ENCODE peak calls at places on chromosomes 5 and 9, in four cellular contexts. D, I, A and K are unnamed samples.

GRCh38 chr5:69451941-69452652 is 37.2 kb downstream of the MARVELD2 start:
- DNase-seq in I (no peak), A (no peak), D (no peak), K (no peak)

GRCh38 chr9:136296434-136297015 is 7.4 kb downstream of the CCDC187 start:
- DNase-seq in A (no peak), D (no peak), I (no peak), K (no peak)

GRCh38 chr5:81363093-81363886 is 30.6 kb downstream of the ACOT12 start:
- DNase-seq in I (no peak), A (no peak), D (peak; percentile 37), K (no peak)

GRCh38 chr5:122775713-122776084 is 819 bp downstream of the SNX2 start:
- DNase-seq in D (no peak), A (no peak), I (no peak), K (no peak)

GRCh38 chr5:12343543-12343942 is 439.3 kb upstream of the CTNND2 start:
- DNase-seq in D (no peak), A (no peak), I (peak; percentile 85), K (no peak)

GRCh38 chr5:179536676-179537075 is 13.7 kb upstream of the RUFY1 start:
- DNase-seq in I (no peak), A (no peak), D (no peak), K (no peak)

GRCh38 chr5:72366324-72366976 is 46.3 kb downstream of the PTCD2 start:
- DNase-seq in A (peak; percentile 85), D (no peak), I (peak; percentile 72), K (no peak)

GRCh38 chr5:132207783-132208182 is 19.9 kb downstream of the P4HA2 start:
- DNase-seq in A (peak; percentile 18), D (no peak), I (peak; percentile 82), K (no peak)

GRCh38 chr9:71349218-71349617 is 227.8 kb upstream of the TRPM3 start:
- DNase-seq in A (no peak), I (no peak), D (no peak), K (no peak)

GRCh38 chr5:35634326-35634725 is 16.7 kb downstream of the SPEF2 start:
- DNase-seq in A (no peak), I (no peak), D (no peak), K (no peak)

GRCh38 chr9:5626727-5627634 is 1.9 kb upstream of the RIC1 start:
- DNase-seq in D (no peak), I (peak; percentile 27), A (peak; percentile 26), K (peak; percentile 35)

GRCh38 chr5:55773057-55773456 is 35.2 kb downstream of the DDX4 start:
- DNase-seq in I (no peak), A (no peak), D (no peak), K (no peak)

GRCh38 chr5:79011219-79011836 is 26.2 kb upstream of the ARSB start:
- DNase-seq in A (peak; percentile 6), D (no peak), I (no peak), K (no peak)

GRCh38 chr9:92035687-92036410 is 79.4 kb downstream of the SPTLC1 start:
- DNase-seq in I (no peak), A (no peak), D (no peak), K (no peak)

GRCh38 chr5:114362977-114363721 is 1.3 kb downstream of the KCNN2 start:
- DNase-seq in D (no peak), I (no peak), A (peak; percentile 43), K (no peak)

GRCh38 chr5:147822686-147823491 is 8.6 kb downstream of the SPINK1 start:
- DNase-seq in I (peak; percentile 50), D (no peak), A (peak; percentile 71), K (no peak)

GRCh38 chr9:121675969-121676822 is 24.8 kb downstream of the DAB2IP start:
- DNase-seq in A (no peak), D (no peak), I (no peak), K (no peak)

GRCh38 chr9:25017779-25018178 is 472.1 kb upstream of the IZUMO3 start:
- DNase-seq in D (no peak), I (no peak), A (no peak), K (no peak)

GRCh38 chr9:38629511-38629910 is 9.1 kb upstream of the ANKRD18A start:
- DNase-seq in D (no peak), I (no peak), A (no peak), K (no peak)

GRCh38 chr9:124771867-124772621 is 933 bp upstream of the NR6A1 start:
- DNase-seq in D (no peak), A (peak; percentile 91), I (peak; percentile 89), K (no peak)

GRCh38 chr5:61731267-61731945 is 399.3 kb downstream of the ZSWIM6 start:
- DNase-seq in I (no peak), A (no peak), D (no peak), K (no peak)

GRCh38 chr5:83099001-83099400 is 21.7 kb downstream of the XRCC4 start:
- DNase-seq in D (no peak), A (no peak), I (peak; percentile 39), K (no peak)

GRCh38 chr5:154111214-154111613 is 72.4 kb downstream of the MFAP3 start:
- DNase-seq in D (no peak), A (no peak), I (no peak), K (no peak)

GRCh38 chr5:14186132-14186830 is 43.1 kb downstream of the TRIO start:
- DNase-seq in A (no peak), I (no peak), D (no peak), K (no peak)

GRCh38 chr9:120475341-120475740 is 104.6 kb downstream of the CDK5RAP2 start:
- DNase-seq in D (no peak), I (no peak), A (no peak), K (no peak)

GRCh38 chr5:32254987-32255900 is 57.5 kb downstream of the MTMR12 start:
- DNase-seq in I (peak; percentile 77), D (no peak), A (no peak), K (no peak)

GRCh38 chr5:133327946-133328401 is 276.2 kb downstream of the HSPA4 start:
- DNase-seq in I (no peak), A (no peak), D (no peak), K (no peak)

GRCh38 chr5:100643473-100643872 is 108.3 kb downstream of the FAM174A start:
- DNase-seq in A (peak; percentile 23), D (no peak), I (no peak), K (no peak)

GRCh38 chr5:57692582-57693487 is 210.2 kb upstream of the ACTBL2 start:
- DNase-seq in A (peak; percentile 96), I (peak; percentile 36), D (peak; percentile 81), K (peak; percentile 89)

GRCh38 chr5:135063511-135064234 is 29.6 kb upstream of the PITX1 start:
- DNase-seq in D (no peak), I (no peak), A (no peak), K (no peak)

GRCh38 chr9:108861997-108862396 is at the start of gene ACTL7A:
- DNase-seq in I (no peak), A (no peak), D (no peak), K (no peak)

GRCh38 chr9:134028575-134029247 is 3.4 kb downstream of the BRD3OS start:
- DNase-seq in I (peak; percentile 53), D (no peak), A (no peak), K (no peak)

GRCh38 chr9:32251539-32251938 is 132.9 kb upstream of the ACO1 start:
- DNase-seq in I (peak; percentile 56), A (peak; percentile 75), D (peak; percentile 13), K (no peak)

GRCh38 chr9:115115117-115115880 is 2.7 kb downstream of the TNC start:
- DNase-seq in D (no peak), I (no peak), A (no peak), K (no peak)

GRCh38 chr5:110639307-110639902 is 87.1 kb downstream of the TMEM232 start:
- DNase-seq in D (no peak), A (no peak), I (no peak), K (no peak)

GRCh38 chr5:84403773-84404172 is 19.1 kb upstream of the EDIL3 start:
- DNase-seq in I (no peak), A (no peak), D (peak; percentile 80), K (peak; percentile 91)

GRCh38 chr5:167348980-167349379 is 942.5 kb upstream of the WWC1 start:
- DNase-seq in D (no peak), I (no peak), A (no peak), K (no peak)

GRCh38 chr5:167352801-167353200 is 938.6 kb upstream of the WWC1 start:
- DNase-seq in A (no peak), I (no peak), D (no peak), K (no peak)

GRCh38 chr5:167346461-167346860 is 945.0 kb upstream of the WWC1 start:
- DNase-seq in D (no peak), A (no peak), I (no peak), K (no peak)

GRCh38 chr5:167348286-167348926 is 943.0 kb upstream of the WWC1 start:
- DNase-seq in D (no peak), A (no peak), I (peak; percentile 46), K (no peak)
- H3K4me3 ChIP-seq in D (no peak overlapping the region), A (no peak overlapping the region), I (no peak overlapping the region), K (no peak overlapping the region)

GRCh38 chr5:165887147-165887546 is 2381.7 kb downstream of the MAT2B start:
- DNase-seq in D (no peak), I (no peak), A (no peak), K (no peak)

GRCh38 chr5:165876538-165876937 is 2371.1 kb downstream of the MAT2B start:
- DNase-seq in D (no peak), A (no peak), I (no peak), K (no peak)

GRCh38 chr5:165882099-165882498 is 2376.7 kb downstream of the MAT2B start:
- DNase-seq in A (no peak), D (no peak), I (no peak), K (no peak)

GRCh38 chr5:165877475-165877874 is 2372.1 kb downstream of the MAT2B start:
- DNase-seq in D (no peak), I (no peak), A (no peak), K (no peak)

GRCh38 chr5:165881259-165881658 is 2375.8 kb downstream of the MAT2B start:
- DNase-seq in A (peak; percentile 37), I (no peak), D (no peak), K (no peak)
- H3K4me3 ChIP-seq in A (no peak overlapping the region), I (no peak overlapping the region), D (no peak overlapping the region), K (no peak overlapping the region)

GRCh38 chr5:151663617-151664322 is 22.9 kb downstream of the SPARC start:
- DNase-seq in D (no peak), A (no peak), I (no peak), K (no peak)
- H3K4me3 ChIP-seq in D (no peak overlapping the region), A (no peak overlapping the region), I (no peak overlapping the region), K (no peak overlapping the region)

DNA sequence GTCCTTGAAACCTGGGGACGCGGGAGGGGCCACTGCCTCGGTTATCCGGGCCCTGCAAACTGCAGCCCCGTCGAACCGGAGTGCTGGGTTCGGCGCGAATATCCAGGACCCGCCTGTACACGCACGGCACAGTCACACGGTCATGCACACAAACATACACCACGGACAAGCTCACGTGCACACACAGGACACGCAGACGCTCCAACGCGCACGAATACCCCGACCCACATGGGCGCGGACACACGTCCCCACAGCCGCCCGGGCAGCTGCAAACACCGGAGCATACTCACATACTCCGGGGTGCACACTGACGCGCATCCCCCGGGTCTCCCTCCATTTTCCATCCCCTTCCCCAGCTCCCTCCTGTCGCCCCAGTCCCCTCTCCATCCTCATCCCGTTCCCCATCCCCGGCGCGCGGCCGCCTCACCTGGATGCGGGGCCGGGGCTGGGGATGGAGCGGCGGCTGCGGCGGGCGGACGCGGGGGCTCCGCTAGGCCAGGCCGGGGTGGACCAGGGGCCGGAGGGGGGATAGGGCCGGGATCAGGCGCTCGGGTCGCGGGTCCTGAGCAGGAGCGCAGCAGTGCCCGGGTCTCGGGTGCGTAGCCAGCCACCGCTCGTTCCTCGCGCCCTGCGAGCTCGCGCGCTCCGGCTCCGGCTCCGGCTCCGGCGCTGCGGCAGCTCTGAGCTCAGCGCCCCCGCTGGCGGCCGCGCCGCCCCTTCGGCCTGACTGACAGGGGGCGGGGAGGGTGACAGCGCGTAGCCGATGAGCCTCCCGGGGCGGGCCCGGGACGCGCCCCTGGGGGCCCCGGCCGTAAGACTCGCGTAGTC is at the start of the genes EIF4E1B and SNCB:
- DNase-seq in A (peak; percentile 70), I (peak; percentile 75), D (no peak), K (no peak)
- H3K4me3 ChIP-seq in A (peak within 1 kb of the TSS; percentile 69), I (peak within 1 kb of the TSS; percentile 50), D (peak within 1 kb of the TSS; percentile 50), K (peak within 1 kb of the TSS; percentile 14)